ENCODE peak calls at places on chromosome 12, in four cellular contexts. U is ovary; B is CD8-positive, alpha-beta memory T cell; A is hepatocyte. D is an unnamed sample.

GRCh38 chr12:27866382-27867101 is 86.5 kb upstream of the MANSC4 start:
- DNase-seq in U (no peak), B (no peak), A (peak; percentile 7), D (no peak)

GRCh38 chr12:117049295-117049694 is 49.9 kb downstream of the TESC start:
- DNase-seq in U (no peak), B (no peak), A (no peak), D (no peak)

GRCh38 chr12:77133566-77133965 is 68.2 kb upstream of the E2F7 start:
- DNase-seq in U (peak; percentile 60), B (no peak), A (peak; percentile 76), D (no peak)

GRCh38 chr12:2793561-2793960 is 1.2 kb upstream of the FKBP4 start:
- DNase-seq in U (peak; percentile 49), B (no peak), A (no peak), D (no peak)

GRCh38 chr12:5817246-5817645 is 127.8 kb downstream of the ANO2 start:
- DNase-seq in U (no peak), B (no peak), A (no peak), D (no peak)

GRCh38 chr12:133222211-133222610 is 13.5 kb downstream of the ANHX start:
- DNase-seq in U (no peak), B (no peak), A (no peak), D (no peak)

GRCh38 chr12:76586764-76587395 is 27.3 kb upstream of the OSBPL8 start:
- DNase-seq in U (no peak), B (peak; percentile 57), A (peak; percentile 19), D (no peak)

GRCh38 chr12:10590976-10591375 is 22.4 kb downstream of the MAGOHB start:
- DNase-seq in U (no peak), B (no peak), A (no peak), D (no peak)

GRCh38 chr12:19404232-19404880 is 34.9 kb upstream of the AEBP2 start:
- DNase-seq in U (no peak), B (peak; percentile 29), A (no peak), D (no peak)

GRCh38 chr12:60501124-60501729 is 905.4 kb downstream of the SLC16A7 start:
- DNase-seq in U (no peak), B (no peak), A (peak; percentile 18), D (no peak)

GRCh38 chr12:101923049-101923718 is 45.8 kb downstream of the DRAM1 start:
- DNase-seq in U (no peak), B (no peak), A (no peak), D (no peak)

GRCh38 chr12:29783773-29784666 is at the start of gene TMTC1:
- DNase-seq in U (peak; percentile 90), B (no peak), A (peak; percentile 81), D (no peak)

GRCh38 chr12:89721291-89721987 is 12.8 kb upstream of the ATP2B1 start:
- DNase-seq in U (no peak), B (no peak), A (no peak), D (no peak)

GRCh38 chr12:104599985-104600712 is 143.4 kb downstream of the CHST11 start:
- DNase-seq in U (no peak), B (no peak), A (no peak), D (no peak)

GRCh38 chr12:114447799-114448617 is 42.1 kb upstream of the TBX5 start:
- DNase-seq in U (no peak), B (no peak), A (no peak), D (no peak)

GRCh38 chr12:75655233-75655879 is 143.9 kb upstream of the KRR1 start:
- DNase-seq in U (no peak), B (no peak), A (no peak), D (no peak)

GRCh38 chr12:96094201-96094600 is 58.8 kb upstream of the LTA4H start:
- DNase-seq in U (no peak), B (no peak), A (no peak), D (no peak)

GRCh38 chr12:30440826-30441602 is 254.7 kb downstream of the IPO8 start:
- DNase-seq in U (no peak), B (no peak), A (peak; percentile 55), D (no peak)

DNA sequence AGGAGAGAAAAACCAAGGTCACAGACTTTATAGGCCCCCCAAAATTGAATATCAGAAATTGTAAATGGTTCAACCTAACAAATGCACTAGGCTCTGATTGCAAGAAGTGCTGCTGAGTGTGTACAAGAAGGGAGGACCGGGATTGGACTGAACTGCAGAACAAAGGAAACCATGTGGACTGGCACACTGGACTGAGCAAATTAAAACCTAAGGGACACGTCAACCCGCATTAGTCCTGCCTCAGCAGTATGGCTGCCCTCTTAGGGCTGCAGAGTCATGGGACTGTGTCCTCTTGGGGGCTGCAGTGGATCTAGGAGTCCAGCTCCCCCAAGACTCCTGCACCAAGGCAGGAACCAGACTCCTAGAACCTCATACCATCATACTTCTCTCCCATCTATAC is 872 bp upstream of the CISTR start:
- DNase-seq in U (no peak), B (no peak), A (no peak), D (no peak)
- H3K27me3 ChIP-seq in U (no peaks in the 10 kb centered on the region), B (peaks cover 15% of the 10 kb centered on the region), A (peaks cover 91% of the 10 kb centered on the region), D (peaks cover 39% of the 10 kb centered on the region)

DNA sequence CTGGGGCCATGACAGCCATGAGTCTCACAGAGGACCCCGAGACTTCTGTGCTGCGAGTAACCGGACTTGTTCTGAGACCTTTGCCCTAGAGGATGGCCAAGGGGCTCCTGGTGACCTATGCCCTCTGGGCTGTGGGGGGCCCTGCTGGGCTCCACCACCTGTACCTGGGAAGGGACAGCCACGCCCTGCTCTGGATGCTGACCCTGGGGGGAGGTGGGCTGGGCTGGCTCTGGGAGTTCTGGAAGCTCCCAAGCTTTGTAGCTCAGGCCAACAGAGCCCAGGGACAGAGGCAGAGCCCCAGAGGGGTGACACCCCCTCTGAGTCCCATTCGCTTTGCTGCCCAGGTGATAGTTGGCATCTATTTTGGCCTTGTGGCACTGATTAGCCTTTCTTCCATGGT is 2.1 kb downstream of the DNAJC22 start:
- DNase-seq in U (no peak), B (no peak), A (no peak), D (no peak)
- H3K27me3 ChIP-seq in U (peaks cover 22% of the 10 kb centered on the region), B (peaks cover 51% of the 10 kb centered on the region), A (peaks cover 35% of the 10 kb centered on the region), D (peaks cover 80% of the 10 kb centered on the region)

GRCh38 chr12:130478786-130479185 is 141.1 kb downstream of the PIWIL1 start:
- DNase-seq in U (no peak), B (no peak), A (no peak), D (no peak)
- H3K27me3 ChIP-seq in U (no peaks in the 10 kb centered on the region), B (no peaks in the 10 kb centered on the region), A (no peaks in the 10 kb centered on the region), D (no peaks in the 10 kb centered on the region)

GRCh38 chr12:6822461-6823135 is 977 bp downstream of the GPR162 start:
- DNase-seq in U (no peak), B (no peak), A (peak; percentile 3), D (no peak)
- H3K27me3 ChIP-seq in U (no peaks in the 10 kb centered on the region), B (peaks cover 23% of the 10 kb centered on the region), A (peaks cover 5% of the 10 kb centered on the region), D (peaks cover 18% of the 10 kb centered on the region)

GRCh38 chr12:33830070-33830469 is 192.2 kb upstream of the ALG10 start:
- DNase-seq in U (no peak), B (no peak), A (no peak), D (no peak)

GRCh38 chr12:33828326-33828725 is 194.0 kb upstream of the ALG10 start:
- DNase-seq in U (no peak), B (no peak), A (no peak), D (no peak)

GRCh38 chr12:33825986-33826602 is 196.2 kb upstream of the ALG10 start:
- DNase-seq in U (no peak), B (no peak), A (no peak), D (no peak)

GRCh38 chr12:33825442-33825841 is 196.9 kb upstream of the ALG10 start:
- DNase-seq in U (no peak), B (no peak), A (no peak), D (no peak)
- H3K27me3 ChIP-seq in U (no peaks in the 10 kb centered on the region), B (no peaks in the 10 kb centered on the region), A (no peaks in the 10 kb centered on the region), D (no peaks in the 10 kb centered on the region)